ENCODE peak calls at places on chromosomes 7 and 10, in seven cellular contexts. M is CD4-positive, alpha-beta T cell; N is SJSA1; U is KG1; C is HFFc6; E is stimulated activated CD4-positive, alpha-beta T cell treated with anti-CD3 and anti-CD28 coated beads, Interleukin-1b, Interleukin-23, amount 100 ng/mL, for 48 hours; S is AG04450. T is an unnamed sample.

GRCh38 chr10:101071266-101071884 is 9.6 kb downstream of the KAZALD1 start:
- DNase-seq in M (no peak), N (no peak), U (peak; percentile 71), C (no peak), E (peak; percentile 48), S (no peak), T (peak; percentile 80)

GRCh38 chr7:84122582-84123360 is 71.8 kb downstream of the SEMA3A start:
- DNase-seq in M (no peak), N (no peak), U (no peak), C (no peak), E (no peak), S (no peak), T (no peak)

GRCh38 chr7:8747338-8747737 is 313.9 kb downstream of the NXPH1 start:
- DNase-seq in M (no peak), N (no peak), U (no peak), C (no peak), E (no peak), S (no peak), T (no peak)

GRCh38 chr10:129853236-129853946 is 110.7 kb downstream of the EBF3 start:
- DNase-seq in M (no peak), N (no peak), U (no peak), C (no peak), E (no peak), S (no peak), T (peak; percentile 55)

GRCh38 chr7:127652333-127653248 is 597 bp downstream of the SND1 start:
- DNase-seq in M (no peak), N (peak; percentile 17), U (no peak), C (peak; percentile 58), E (no peak), S (no peak), T (peak; percentile 21)

GRCh38 chr7:98875501-98875900 is 2.8 kb upstream of the TRRAP start:
- DNase-seq in M (no peak), N (no peak), U (no peak), C (no peak), E (no peak), S (no peak), T (no peak)

GRCh38 chr7:116097365-116098009 is 66.9 kb upstream of the TFEC start:
- DNase-seq in M (no peak), N (peak; percentile 62), U (no peak), C (peak; percentile 83), E (no peak), S (no peak), T (no peak)

GRCh38 chr7:151517601-151518104 is 2.0 kb downstream of the RHEB start:
- DNase-seq in M (no peak), N (no peak), U (no peak), C (no peak), E (no peak), S (no peak), T (no peak)

GRCh38 chr10:119505131-119505551 is 37.4 kb downstream of the RGS10 start:
- DNase-seq in M (no peak), N (no peak), U (no peak), C (no peak), E (no peak), S (no peak), T (peak; percentile 38)

GRCh38 chr7:31500656-31501055 is 13.2 kb upstream of the ITPRID1 start:
- DNase-seq in M (no peak), N (no peak), U (no peak), C (no peak), E (no peak), S (no peak), T (no peak)

GRCh38 chr7:15977663-15978062 is 291.2 kb upstream of the MEOX2 start:
- DNase-seq in M (no peak), N (peak; percentile 4), U (peak; percentile 22), C (peak; percentile 29), E (no peak), S (no peak), T (no peak)

GRCh38 chr7:25849361-25850184 is 302.4 kb upstream of the NFE2L3 start:
- DNase-seq in M (no peak), N (peak; percentile 95), U (no peak), C (peak; percentile 63), E (no peak), S (peak; percentile 86), T (no peak)

GRCh38 chr10:97915761-97916160 is 66.1 kb downstream of the GOLGA7B start:
- DNase-seq in M (no peak), N (no peak), U (no peak), C (no peak), E (no peak), S (no peak), T (no peak)

GRCh38 chr10:117374506-117375359 is 507 bp downstream of the PDZD8 start:
- DNase-seq in M (peak; percentile 9), N (peak; percentile 37), U (no peak), C (peak; percentile 1), E (peak; percentile 24), S (no peak), T (peak; percentile 52)

GRCh38 chr7:46558482-46559193 is 637.6 kb upstream of the IGFBP3 start:
- DNase-seq in M (no peak), N (no peak), U (no peak), C (peak; percentile 21), E (no peak), S (no peak), T (no peak)

GRCh38 chr7:9488555-9488954 is 1055.1 kb downstream of the NXPH1 start:
- DNase-seq in M (no peak), N (peak; percentile 71), U (no peak), C (peak; percentile 69), E (no peak), S (peak; percentile 6), T (no peak)

GRCh38 chr7:1850976-1851571 is 181.0 kb downstream of the ELFN1 start:
- DNase-seq in M (no peak), N (no peak), U (no peak), C (no peak), E (no peak), S (no peak), T (no peak)

GRCh38 chr10:23399701-23400144 is 39.2 kb upstream of the OTUD1 start:
- DNase-seq in M (no peak), N (no peak), U (no peak), C (peak; percentile 86), E (no peak), S (peak; percentile 68), T (peak; percentile 54)

GRCh38 chr10:111972109-111972508 is 211.5 kb downstream of the GPAM start:
- DNase-seq in M (no peak), N (no peak), U (no peak), C (no peak), E (no peak), S (no peak), T (no peak)

GRCh38 chr10:88152720-88153119 is 289.3 kb downstream of the PTEN start:
- DNase-seq in M (no peak), N (peak; percentile 78), U (no peak), C (peak; percentile 100), E (peak; percentile 75), S (peak; percentile 68), T (no peak)

GRCh38 chr7:16062269-16062668 is 359.1 kb downstream of the CRPPA start:
- DNase-seq in M (no peak), N (no peak), U (no peak), C (peak; percentile 69), E (no peak), S (no peak), T (no peak)

GRCh38 chr7:45718464-45719330 is 144.5 kb downstream of the ADCY1 start:
- DNase-seq in M (no peak), N (no peak), U (no peak), C (peak; percentile 15), E (no peak), S (no peak), T (no peak)

GRCh38 chr10:2650328-2650727 is 417.0 kb upstream of the PFKP start:
- DNase-seq in M (no peak), N (no peak), U (no peak), C (no peak), E (no peak), S (no peak), T (no peak)

GRCh38 chr10:69726850-69727249 is 74.9 kb upstream of the COL13A1 start:
- DNase-seq in M (no peak), N (no peak), U (no peak), C (no peak), E (no peak), S (no peak), T (no peak)

GRCh38 chr10:58577394-58577793 is 64.7 kb downstream of the BICC1 start:
- DNase-seq in M (no peak), N (no peak), U (no peak), C (no peak), E (no peak), S (peak; percentile 55), T (no peak)

GRCh38 chr10:79038841-79039201 is 29.9 kb upstream of the ZMIZ1 start:
- DNase-seq in M (no peak), N (no peak), U (no peak), C (no peak), E (no peak), S (no peak), T (no peak)

T was measured in body of pancreas.